ENCODE peak calls at places on chromosome 15, in ten cellular contexts. One of them, this sample, is unnamed.

GRCh38 chr15:80228959-80229610 is 22.9 kb downstream of the CTXND1 start:
- DNase-seq in H54: peak; percentile 42
- DNase-seq in mesendoderm: no peak
- DNase-seq in activated CD4-positive, alpha-beta T cell treated with anti-CD3 and anti-CD28 coated beads, Interleukin-2, amount 50 U/mL, for 24 hours: no peak
- DNase-seq in activated effector memory CD4-positive, alpha-beta T cell treated with anti-CD3 and anti-CD28 coated beads, Interleukin-2, amount 50 U/mL, for 16 hours: no peak
- DNase-seq in activated CD8-positive, alpha-beta memory T cell treated with anti-CD3 and anti-CD28 coated beads, Interleukin-2, amount 50 U/mL, for 48 hours: no peak
- DNase-seq in stimulated activated CD4-positive, alpha-beta T cell treated with anti-CD3 and anti-CD28 coated beads, Interleukin-4, amount 100 ng/mL, for 1 hour: no peak
- DNase-seq in WERI-Rb-1: no peak
- DNase-seq in cardiac fibroblast: peak; percentile 36
- DNase-seq in activated CD4-positive, alpha-beta memory T cell treated with anti-CD3 and anti-CD28 coated beads for 36 hours: no peak
- DNase-seq in this sample: no peak

GRCh38 chr15:36844453-36845094 is 255.8 kb downstream of the MEIS2 start:
- DNase-seq in cardiac fibroblast: peak; percentile 12
- DNase-seq in stimulated activated CD4-positive, alpha-beta T cell treated with anti-CD3 and anti-CD28 coated beads, Interleukin-4, amount 100 ng/mL, for 1 hour: no peak
- DNase-seq in mesendoderm: peak; percentile 10
- DNase-seq in activated CD4-positive, alpha-beta T cell treated with anti-CD3 and anti-CD28 coated beads, Interleukin-2, amount 50 U/mL, for 24 hours: no peak
- DNase-seq in activated CD4-positive, alpha-beta memory T cell treated with anti-CD3 and anti-CD28 coated beads for 36 hours: no peak
- DNase-seq in activated effector memory CD4-positive, alpha-beta T cell treated with anti-CD3 and anti-CD28 coated beads, Interleukin-2, amount 50 U/mL, for 16 hours: no peak
- DNase-seq in WERI-Rb-1: no peak
- DNase-seq in H54: no peak
- DNase-seq in activated CD8-positive, alpha-beta memory T cell treated with anti-CD3 and anti-CD28 coated beads, Interleukin-2, amount 50 U/mL, for 48 hours: no peak
- DNase-seq in this sample: no peak

GRCh38 chr15:99735868-99736267 is 2.6 kb upstream of the LYSMD4 start:
- DNase-seq in mesendoderm: no peak
- DNase-seq in activated effector memory CD4-positive, alpha-beta T cell treated with anti-CD3 and anti-CD28 coated beads, Interleukin-2, amount 50 U/mL, for 16 hours: no peak
- DNase-seq in H54: no peak
- DNase-seq in activated CD4-positive, alpha-beta memory T cell treated with anti-CD3 and anti-CD28 coated beads for 36 hours: no peak
- DNase-seq in cardiac fibroblast: no peak
- DNase-seq in activated CD4-positive, alpha-beta T cell treated with anti-CD3 and anti-CD28 coated beads, Interleukin-2, amount 50 U/mL, for 24 hours: no peak
- DNase-seq in WERI-Rb-1: no peak
- DNase-seq in activated CD8-positive, alpha-beta memory T cell treated with anti-CD3 and anti-CD28 coated beads, Interleukin-2, amount 50 U/mL, for 48 hours: no peak
- DNase-seq in stimulated activated CD4-positive, alpha-beta T cell treated with anti-CD3 and anti-CD28 coated beads, Interleukin-4, amount 100 ng/mL, for 1 hour: no peak
- DNase-seq in this sample: no peak

GRCh38 chr15:31977812-31978662 is 52.3 kb upstream of the CHRNA7 start:
- DNase-seq in WERI-Rb-1: peak; percentile 81
- DNase-seq in activated CD4-positive, alpha-beta T cell treated with anti-CD3 and anti-CD28 coated beads, Interleukin-2, amount 50 U/mL, for 24 hours: peak; percentile 31
- DNase-seq in activated CD4-positive, alpha-beta memory T cell treated with anti-CD3 and anti-CD28 coated beads for 36 hours: peak; percentile 66
- DNase-seq in activated CD8-positive, alpha-beta memory T cell treated with anti-CD3 and anti-CD28 coated beads, Interleukin-2, amount 50 U/mL, for 48 hours: peak; percentile 82
- DNase-seq in H54: peak; percentile 45
- DNase-seq in cardiac fibroblast: peak; percentile 39
- DNase-seq in stimulated activated CD4-positive, alpha-beta T cell treated with anti-CD3 and anti-CD28 coated beads, Interleukin-4, amount 100 ng/mL, for 1 hour: peak; percentile 61
- DNase-seq in mesendoderm: peak; percentile 72
- DNase-seq in activated effector memory CD4-positive, alpha-beta T cell treated with anti-CD3 and anti-CD28 coated beads, Interleukin-2, amount 50 U/mL, for 16 hours: peak; percentile 82
- DNase-seq in this sample: no peak

GRCh38 chr15:24898715-24899278 is 56.0 kb upstream of the SNRPN start:
- DNase-seq in activated effector memory CD4-positive, alpha-beta T cell treated with anti-CD3 and anti-CD28 coated beads, Interleukin-2, amount 50 U/mL, for 16 hours: no peak
- DNase-seq in mesendoderm: peak; percentile 81
- DNase-seq in activated CD8-positive, alpha-beta memory T cell treated with anti-CD3 and anti-CD28 coated beads, Interleukin-2, amount 50 U/mL, for 48 hours: no peak
- DNase-seq in activated CD4-positive, alpha-beta memory T cell treated with anti-CD3 and anti-CD28 coated beads for 36 hours: no peak
- DNase-seq in WERI-Rb-1: peak; percentile 59
- DNase-seq in cardiac fibroblast: no peak
- DNase-seq in H54: no peak
- DNase-seq in stimulated activated CD4-positive, alpha-beta T cell treated with anti-CD3 and anti-CD28 coated beads, Interleukin-4, amount 100 ng/mL, for 1 hour: no peak
- DNase-seq in activated CD4-positive, alpha-beta T cell treated with anti-CD3 and anti-CD28 coated beads, Interleukin-2, amount 50 U/mL, for 24 hours: no peak
- DNase-seq in this sample: no peak

GRCh38 chr15:22954798-22955543 is 25.2 kb downstream of the CYFIP1 start:
- DNase-seq in mesendoderm: no peak
- DNase-seq in activated CD4-positive, alpha-beta memory T cell treated with anti-CD3 and anti-CD28 coated beads for 36 hours: no peak
- DNase-seq in activated effector memory CD4-positive, alpha-beta T cell treated with anti-CD3 and anti-CD28 coated beads, Interleukin-2, amount 50 U/mL, for 16 hours: no peak
- DNase-seq in activated CD8-positive, alpha-beta memory T cell treated with anti-CD3 and anti-CD28 coated beads, Interleukin-2, amount 50 U/mL, for 48 hours: no peak
- DNase-seq in stimulated activated CD4-positive, alpha-beta T cell treated with anti-CD3 and anti-CD28 coated beads, Interleukin-4, amount 100 ng/mL, for 1 hour: no peak
- DNase-seq in H54: no peak
- DNase-seq in activated CD4-positive, alpha-beta T cell treated with anti-CD3 and anti-CD28 coated beads, Interleukin-2, amount 50 U/mL, for 24 hours: no peak
- DNase-seq in WERI-Rb-1: no peak
- DNase-seq in cardiac fibroblast: no peak
- DNase-seq in this sample: no peak

GRCh38 chr15:67941643-67942315 is 101.9 kb upstream of the RNU6-1 start:
- DNase-seq in WERI-Rb-1: no peak
- DNase-seq in H54: no peak
- DNase-seq in mesendoderm: peak; percentile 88
- DNase-seq in activated CD4-positive, alpha-beta T cell treated with anti-CD3 and anti-CD28 coated beads, Interleukin-2, amount 50 U/mL, for 24 hours: no peak
- DNase-seq in activated CD4-positive, alpha-beta memory T cell treated with anti-CD3 and anti-CD28 coated beads for 36 hours: no peak
- DNase-seq in stimulated activated CD4-positive, alpha-beta T cell treated with anti-CD3 and anti-CD28 coated beads, Interleukin-4, amount 100 ng/mL, for 1 hour: no peak
- DNase-seq in activated CD8-positive, alpha-beta memory T cell treated with anti-CD3 and anti-CD28 coated beads, Interleukin-2, amount 50 U/mL, for 48 hours: no peak
- DNase-seq in cardiac fibroblast: peak; percentile 10
- DNase-seq in activated effector memory CD4-positive, alpha-beta T cell treated with anti-CD3 and anti-CD28 coated beads, Interleukin-2, amount 50 U/mL, for 16 hours: no peak
- DNase-seq in this sample: no peak

GRCh38 chr15:58165661-58166060 is 27.5 kb downstream of the AQP9 start:
- DNase-seq in activated CD4-positive, alpha-beta memory T cell treated with anti-CD3 and anti-CD28 coated beads for 36 hours: no peak
- DNase-seq in stimulated activated CD4-positive, alpha-beta T cell treated with anti-CD3 and anti-CD28 coated beads, Interleukin-4, amount 100 ng/mL, for 1 hour: no peak
- DNase-seq in WERI-Rb-1: no peak
- DNase-seq in activated effector memory CD4-positive, alpha-beta T cell treated with anti-CD3 and anti-CD28 coated beads, Interleukin-2, amount 50 U/mL, for 16 hours: no peak
- DNase-seq in cardiac fibroblast: peak; percentile 37
- DNase-seq in H54: no peak
- DNase-seq in activated CD8-positive, alpha-beta memory T cell treated with anti-CD3 and anti-CD28 coated beads, Interleukin-2, amount 50 U/mL, for 48 hours: no peak
- DNase-seq in mesendoderm: no peak
- DNase-seq in activated CD4-positive, alpha-beta T cell treated with anti-CD3 and anti-CD28 coated beads, Interleukin-2, amount 50 U/mL, for 24 hours: no peak
- DNase-seq in this sample: no peak

GRCh38 chr15:52802110-52802509 is 12.0 kb upstream of the ONECUT1 start:
- DNase-seq in H54: no peak
- DNase-seq in mesendoderm: no peak
- DNase-seq in activated CD4-positive, alpha-beta memory T cell treated with anti-CD3 and anti-CD28 coated beads for 36 hours: no peak
- DNase-seq in WERI-Rb-1: no peak
- DNase-seq in stimulated activated CD4-positive, alpha-beta T cell treated with anti-CD3 and anti-CD28 coated beads, Interleukin-4, amount 100 ng/mL, for 1 hour: no peak
- DNase-seq in activated effector memory CD4-positive, alpha-beta T cell treated with anti-CD3 and anti-CD28 coated beads, Interleukin-2, amount 50 U/mL, for 16 hours: no peak
- DNase-seq in activated CD8-positive, alpha-beta memory T cell treated with anti-CD3 and anti-CD28 coated beads, Interleukin-2, amount 50 U/mL, for 48 hours: no peak
- DNase-seq in cardiac fibroblast: no peak
- DNase-seq in activated CD4-positive, alpha-beta T cell treated with anti-CD3 and anti-CD28 coated beads, Interleukin-2, amount 50 U/mL, for 24 hours: no peak
- DNase-seq in this sample: no peak

GRCh38 chr15:74892313-74892712 is 2.5 kb downstream of the MPI start:
- DNase-seq in mesendoderm: no peak
- DNase-seq in activated CD4-positive, alpha-beta memory T cell treated with anti-CD3 and anti-CD28 coated beads for 36 hours: peak; percentile 33
- DNase-seq in activated CD4-positive, alpha-beta T cell treated with anti-CD3 and anti-CD28 coated beads, Interleukin-2, amount 50 U/mL, for 24 hours: no peak
- DNase-seq in activated effector memory CD4-positive, alpha-beta T cell treated with anti-CD3 and anti-CD28 coated beads, Interleukin-2, amount 50 U/mL, for 16 hours: no peak
- DNase-seq in WERI-Rb-1: no peak
- DNase-seq in activated CD8-positive, alpha-beta memory T cell treated with anti-CD3 and anti-CD28 coated beads, Interleukin-2, amount 50 U/mL, for 48 hours: no peak
- DNase-seq in stimulated activated CD4-positive, alpha-beta T cell treated with anti-CD3 and anti-CD28 coated beads, Interleukin-4, amount 100 ng/mL, for 1 hour: no peak
- DNase-seq in cardiac fibroblast: no peak
- DNase-seq in H54: no peak
- DNase-seq in this sample: no peak

GRCh38 chr15:66741646-66742045 is 39.6 kb downstream of the SMAD6 start:
- DNase-seq in activated CD4-positive, alpha-beta memory T cell treated with anti-CD3 and anti-CD28 coated beads for 36 hours: no peak
- DNase-seq in mesendoderm: no peak
- DNase-seq in activated CD4-positive, alpha-beta T cell treated with anti-CD3 and anti-CD28 coated beads, Interleukin-2, amount 50 U/mL, for 24 hours: no peak
- DNase-seq in activated effector memory CD4-positive, alpha-beta T cell treated with anti-CD3 and anti-CD28 coated beads, Interleukin-2, amount 50 U/mL, for 16 hours: no peak
- DNase-seq in activated CD8-positive, alpha-beta memory T cell treated with anti-CD3 and anti-CD28 coated beads, Interleukin-2, amount 50 U/mL, for 48 hours: no peak
- DNase-seq in H54: no peak
- DNase-seq in cardiac fibroblast: no peak
- DNase-seq in WERI-Rb-1: no peak
- DNase-seq in stimulated activated CD4-positive, alpha-beta T cell treated with anti-CD3 and anti-CD28 coated beads, Interleukin-4, amount 100 ng/mL, for 1 hour: no peak
- DNase-seq in this sample: no peak

GRCh38 chr15:63719281-63719680 is 114.5 kb downstream of the HERC1 start:
- DNase-seq in activated CD8-positive, alpha-beta memory T cell treated with anti-CD3 and anti-CD28 coated beads, Interleukin-2, amount 50 U/mL, for 48 hours: no peak
- DNase-seq in stimulated activated CD4-positive, alpha-beta T cell treated with anti-CD3 and anti-CD28 coated beads, Interleukin-4, amount 100 ng/mL, for 1 hour: no peak
- DNase-seq in H54: no peak
- DNase-seq in activated CD4-positive, alpha-beta T cell treated with anti-CD3 and anti-CD28 coated beads, Interleukin-2, amount 50 U/mL, for 24 hours: no peak
- DNase-seq in WERI-Rb-1: no peak
- DNase-seq in activated effector memory CD4-positive, alpha-beta T cell treated with anti-CD3 and anti-CD28 coated beads, Interleukin-2, amount 50 U/mL, for 16 hours: no peak
- DNase-seq in activated CD4-positive, alpha-beta memory T cell treated with anti-CD3 and anti-CD28 coated beads for 36 hours: no peak
- DNase-seq in cardiac fibroblast: no peak
- DNase-seq in mesendoderm: no peak
- DNase-seq in this sample: no peak

GRCh38 chr15:72979308-72979707 is 73.0 kb upstream of the NEO1 start:
- DNase-seq in H54: no peak
- DNase-seq in mesendoderm: no peak
- DNase-seq in activated CD4-positive, alpha-beta memory T cell treated with anti-CD3 and anti-CD28 coated beads for 36 hours: no peak
- DNase-seq in WERI-Rb-1: no peak
- DNase-seq in activated CD4-positive, alpha-beta T cell treated with anti-CD3 and anti-CD28 coated beads, Interleukin-2, amount 50 U/mL, for 24 hours: no peak
- DNase-seq in cardiac fibroblast: no peak
- DNase-seq in activated effector memory CD4-positive, alpha-beta T cell treated with anti-CD3 and anti-CD28 coated beads, Interleukin-2, amount 50 U/mL, for 16 hours: no peak
- DNase-seq in stimulated activated CD4-positive, alpha-beta T cell treated with anti-CD3 and anti-CD28 coated beads, Interleukin-4, amount 100 ng/mL, for 1 hour: no peak
- DNase-seq in activated CD8-positive, alpha-beta memory T cell treated with anti-CD3 and anti-CD28 coated beads, Interleukin-2, amount 50 U/mL, for 48 hours: no peak
- DNase-seq in this sample: no peak

GRCh38 chr15:101773496-101774100 is 29.7 kb upstream of the OR4F6 start:
- DNase-seq in activated CD8-positive, alpha-beta memory T cell treated with anti-CD3 and anti-CD28 coated beads, Interleukin-2, amount 50 U/mL, for 48 hours: no peak
- DNase-seq in WERI-Rb-1: peak; percentile 68
- DNase-seq in activated CD4-positive, alpha-beta memory T cell treated with anti-CD3 and anti-CD28 coated beads for 36 hours: peak; percentile 29
- DNase-seq in mesendoderm: peak; percentile 39
- DNase-seq in stimulated activated CD4-positive, alpha-beta T cell treated with anti-CD3 and anti-CD28 coated beads, Interleukin-4, amount 100 ng/mL, for 1 hour: peak; percentile 8
- DNase-seq in activated effector memory CD4-positive, alpha-beta T cell treated with anti-CD3 and anti-CD28 coated beads, Interleukin-2, amount 50 U/mL, for 16 hours: peak; percentile 61
- DNase-seq in H54: no peak
- DNase-seq in cardiac fibroblast: no peak
- DNase-seq in activated CD4-positive, alpha-beta T cell treated with anti-CD3 and anti-CD28 coated beads, Interleukin-2, amount 50 U/mL, for 24 hours: no peak
- DNase-seq in this sample: no peak

GRCh38 chr15:47116698-47117097 is 600.6 kb upstream of the SEMA6D start:
- DNase-seq in activated CD4-positive, alpha-beta memory T cell treated with anti-CD3 and anti-CD28 coated beads for 36 hours: no peak
- DNase-seq in H54: no peak
- DNase-seq in mesendoderm: no peak
- DNase-seq in activated CD8-positive, alpha-beta memory T cell treated with anti-CD3 and anti-CD28 coated beads, Interleukin-2, amount 50 U/mL, for 48 hours: no peak
- DNase-seq in WERI-Rb-1: no peak
- DNase-seq in activated CD4-positive, alpha-beta T cell treated with anti-CD3 and anti-CD28 coated beads, Interleukin-2, amount 50 U/mL, for 24 hours: no peak
- DNase-seq in cardiac fibroblast: no peak
- DNase-seq in activated effector memory CD4-positive, alpha-beta T cell treated with anti-CD3 and anti-CD28 coated beads, Interleukin-2, amount 50 U/mL, for 16 hours: no peak
- DNase-seq in stimulated activated CD4-positive, alpha-beta T cell treated with anti-CD3 and anti-CD28 coated beads, Interleukin-4, amount 100 ng/mL, for 1 hour: no peak
- DNase-seq in this sample: no peak

GRCh38 chr15:70504305-70504951 is 258.9 kb downstream of the UACA start:
- DNase-seq in activated CD4-positive, alpha-beta memory T cell treated with anti-CD3 and anti-CD28 coated beads for 36 hours: peak; percentile 81
- DNase-seq in activated CD8-positive, alpha-beta memory T cell treated with anti-CD3 and anti-CD28 coated beads, Interleukin-2, amount 50 U/mL, for 48 hours: no peak
- DNase-seq in H54: no peak
- DNase-seq in activated CD4-positive, alpha-beta T cell treated with anti-CD3 and anti-CD28 coated beads, Interleukin-2, amount 50 U/mL, for 24 hours: no peak
- DNase-seq in stimulated activated CD4-positive, alpha-beta T cell treated with anti-CD3 and anti-CD28 coated beads, Interleukin-4, amount 100 ng/mL, for 1 hour: no peak
- DNase-seq in mesendoderm: peak; percentile 39
- DNase-seq in activated effector memory CD4-positive, alpha-beta T cell treated with anti-CD3 and anti-CD28 coated beads, Interleukin-2, amount 50 U/mL, for 16 hours: no peak
- DNase-seq in WERI-Rb-1: peak; percentile 85
- DNase-seq in cardiac fibroblast: peak; percentile 94
- DNase-seq in this sample: no peak

GRCh38 chr15:29822100-29822684 is at the start of gene TJP1:
- DNase-seq in WERI-Rb-1: peak; percentile 78
- DNase-seq in H54: peak; percentile 42
- DNase-seq in cardiac fibroblast: peak; percentile 68
- DNase-seq in activated effector memory CD4-positive, alpha-beta T cell treated with anti-CD3 and anti-CD28 coated beads, Interleukin-2, amount 50 U/mL, for 16 hours: no peak
- DNase-seq in activated CD4-positive, alpha-beta T cell treated with anti-CD3 and anti-CD28 coated beads, Interleukin-2, amount 50 U/mL, for 24 hours: no peak
- DNase-seq in mesendoderm: peak; percentile 87
- DNase-seq in activated CD4-positive, alpha-beta memory T cell treated with anti-CD3 and anti-CD28 coated beads for 36 hours: no peak
- DNase-seq in activated CD8-positive, alpha-beta memory T cell treated with anti-CD3 and anti-CD28 coated beads, Interleukin-2, amount 50 U/mL, for 48 hours: no peak
- DNase-seq in stimulated activated CD4-positive, alpha-beta T cell treated with anti-CD3 and anti-CD28 coated beads, Interleukin-4, amount 100 ng/mL, for 1 hour: no peak
- DNase-seq in this sample: no peak

GRCh38 chr15:77060560-77060959 is 10.3 kb downstream of the TSPAN3 start:
- DNase-seq in stimulated activated CD4-positive, alpha-beta T cell treated with anti-CD3 and anti-CD28 coated beads, Interleukin-4, amount 100 ng/mL, for 1 hour: no peak
- DNase-seq in cardiac fibroblast: peak; percentile 63
- DNase-seq in WERI-Rb-1: no peak
- DNase-seq in activated CD4-positive, alpha-beta T cell treated with anti-CD3 and anti-CD28 coated beads, Interleukin-2, amount 50 U/mL, for 24 hours: no peak
- DNase-seq in mesendoderm: no peak
- DNase-seq in H54: no peak
- DNase-seq in activated CD8-positive, alpha-beta memory T cell treated with anti-CD3 and anti-CD28 coated beads, Interleukin-2, amount 50 U/mL, for 48 hours: no peak
- DNase-seq in activated effector memory CD4-positive, alpha-beta T cell treated with anti-CD3 and anti-CD28 coated beads, Interleukin-2, amount 50 U/mL, for 16 hours: no peak
- DNase-seq in activated CD4-positive, alpha-beta memory T cell treated with anti-CD3 and anti-CD28 coated beads for 36 hours: no peak
- DNase-seq in this sample: no peak

GRCh38 chr15:62115847-62116246 is 49.1 kb downstream of the C2CD4A start:
- DNase-seq in activated CD4-positive, alpha-beta T cell treated with anti-CD3 and anti-CD28 coated beads, Interleukin-2, amount 50 U/mL, for 24 hours: no peak
- DNase-seq in H54: no peak
- DNase-seq in cardiac fibroblast: no peak
- DNase-seq in activated CD4-positive, alpha-beta memory T cell treated with anti-CD3 and anti-CD28 coated beads for 36 hours: no peak
- DNase-seq in activated effector memory CD4-positive, alpha-beta T cell treated with anti-CD3 and anti-CD28 coated beads, Interleukin-2, amount 50 U/mL, for 16 hours: no peak
- DNase-seq in WERI-Rb-1: no peak
- DNase-seq in activated CD8-positive, alpha-beta memory T cell treated with anti-CD3 and anti-CD28 coated beads, Interleukin-2, amount 50 U/mL, for 48 hours: no peak
- DNase-seq in mesendoderm: no peak
- DNase-seq in stimulated activated CD4-positive, alpha-beta T cell treated with anti-CD3 and anti-CD28 coated beads, Interleukin-4, amount 100 ng/mL, for 1 hour: no peak
- DNase-seq in this sample: no peak

GRCh38 chr15:66961407-66961884 is 104.0 kb upstream of the SMAD3 start:
- DNase-seq in cardiac fibroblast: no peak
- DNase-seq in mesendoderm: peak; percentile 29
- DNase-seq in activated CD8-positive, alpha-beta memory T cell treated with anti-CD3 and anti-CD28 coated beads, Interleukin-2, amount 50 U/mL, for 48 hours: no peak
- DNase-seq in WERI-Rb-1: no peak
- DNase-seq in activated CD4-positive, alpha-beta memory T cell treated with anti-CD3 and anti-CD28 coated beads for 36 hours: no peak
- DNase-seq in activated CD4-positive, alpha-beta T cell treated with anti-CD3 and anti-CD28 coated beads, Interleukin-2, amount 50 U/mL, for 24 hours: no peak
- DNase-seq in H54: no peak
- DNase-seq in activated effector memory CD4-positive, alpha-beta T cell treated with anti-CD3 and anti-CD28 coated beads, Interleukin-2, amount 50 U/mL, for 16 hours: no peak
- DNase-seq in stimulated activated CD4-positive, alpha-beta T cell treated with anti-CD3 and anti-CD28 coated beads, Interleukin-4, amount 100 ng/mL, for 1 hour: no peak
- DNase-seq in this sample: no peak

GRCh38 chr15:48710952-48711495 is 65.5 kb upstream of the FBN1 start:
- DNase-seq in activated CD8-positive, alpha-beta memory T cell treated with anti-CD3 and anti-CD28 coated beads, Interleukin-2, amount 50 U/mL, for 48 hours: no peak
- DNase-seq in WERI-Rb-1: no peak
- DNase-seq in stimulated activated CD4-positive, alpha-beta T cell treated with anti-CD3 and anti-CD28 coated beads, Interleukin-4, amount 100 ng/mL, for 1 hour: no peak
- DNase-seq in H54: no peak
- DNase-seq in activated effector memory CD4-positive, alpha-beta T cell treated with anti-CD3 and anti-CD28 coated beads, Interleukin-2, amount 50 U/mL, for 16 hours: no peak
- DNase-seq in activated CD4-positive, alpha-beta memory T cell treated with anti-CD3 and anti-CD28 coated beads for 36 hours: no peak
- DNase-seq in mesendoderm: peak; percentile 95
- DNase-seq in cardiac fibroblast: peak; percentile 37
- DNase-seq in activated CD4-positive, alpha-beta T cell treated with anti-CD3 and anti-CD28 coated beads, Interleukin-2, amount 50 U/mL, for 24 hours: no peak
- DNase-seq in this sample: no peak

GRCh38 chr15:69467636-69468035 is 15.0 kb downstream of the RPLP1 start:
- DNase-seq in activated CD4-positive, alpha-beta memory T cell treated with anti-CD3 and anti-CD28 coated beads for 36 hours: no peak
- DNase-seq in WERI-Rb-1: no peak
- DNase-seq in cardiac fibroblast: no peak
- DNase-seq in H54: no peak
- DNase-seq in activated CD4-positive, alpha-beta T cell treated with anti-CD3 and anti-CD28 coated beads, Interleukin-2, amount 50 U/mL, for 24 hours: no peak
- DNase-seq in stimulated activated CD4-positive, alpha-beta T cell treated with anti-CD3 and anti-CD28 coated beads, Interleukin-4, amount 100 ng/mL, for 1 hour: no peak
- DNase-seq in mesendoderm: no peak
- DNase-seq in activated CD8-positive, alpha-beta memory T cell treated with anti-CD3 and anti-CD28 coated beads, Interleukin-2, amount 50 U/mL, for 48 hours: peak; percentile 52
- DNase-seq in activated effector memory CD4-positive, alpha-beta T cell treated with anti-CD3 and anti-CD28 coated beads, Interleukin-2, amount 50 U/mL, for 16 hours: no peak
- DNase-seq in this sample: no peak

GRCh38 chr15:29097971-29098370 is 171.7 kb downstream of the NSMCE3 start:
- DNase-seq in stimulated activated CD4-positive, alpha-beta T cell treated with anti-CD3 and anti-CD28 coated beads, Interleukin-4, amount 100 ng/mL, for 1 hour: no peak
- DNase-seq in activated CD4-positive, alpha-beta memory T cell treated with anti-CD3 and anti-CD28 coated beads for 36 hours: no peak
- DNase-seq in activated CD4-positive, alpha-beta T cell treated with anti-CD3 and anti-CD28 coated beads, Interleukin-2, amount 50 U/mL, for 24 hours: no peak
- DNase-seq in H54: no peak
- DNase-seq in WERI-Rb-1: no peak
- DNase-seq in activated effector memory CD4-positive, alpha-beta T cell treated with anti-CD3 and anti-CD28 coated beads, Interleukin-2, amount 50 U/mL, for 16 hours: no peak
- DNase-seq in activated CD8-positive, alpha-beta memory T cell treated with anti-CD3 and anti-CD28 coated beads, Interleukin-2, amount 50 U/mL, for 48 hours: no peak
- DNase-seq in cardiac fibroblast: no peak
- DNase-seq in mesendoderm: no peak
- DNase-seq in this sample: peak; percentile 15

GRCh38 chr15:31869640-31870335 is 160.5 kb upstream of the CHRNA7 start:
- DNase-seq in cardiac fibroblast: peak; percentile 9
- DNase-seq in stimulated activated CD4-positive, alpha-beta T cell treated with anti-CD3 and anti-CD28 coated beads, Interleukin-4, amount 100 ng/mL, for 1 hour: no peak
- DNase-seq in mesendoderm: peak; percentile 13
- DNase-seq in activated CD8-positive, alpha-beta memory T cell treated with anti-CD3 and anti-CD28 coated beads, Interleukin-2, amount 50 U/mL, for 48 hours: no peak
- DNase-seq in activated CD4-positive, alpha-beta memory T cell treated with anti-CD3 and anti-CD28 coated beads for 36 hours: no peak
- DNase-seq in H54: no peak
- DNase-seq in activated CD4-positive, alpha-beta T cell treated with anti-CD3 and anti-CD28 coated beads, Interleukin-2, amount 50 U/mL, for 24 hours: no peak
- DNase-seq in WERI-Rb-1: no peak
- DNase-seq in activated effector memory CD4-positive, alpha-beta T cell treated with anti-CD3 and anti-CD28 coated beads, Interleukin-2, amount 50 U/mL, for 16 hours: no peak
- DNase-seq in this sample: no peak

GRCh38 chr15:99014803-99015676 is 7.4 kb upstream of the PGPEP1L start:
- DNase-seq in mesendoderm: peak; percentile 87
- DNase-seq in activated CD8-positive, alpha-beta memory T cell treated with anti-CD3 and anti-CD28 coated beads, Interleukin-2, amount 50 U/mL, for 48 hours: peak; percentile 76
- DNase-seq in activated effector memory CD4-positive, alpha-beta T cell treated with anti-CD3 and anti-CD28 coated beads, Interleukin-2, amount 50 U/mL, for 16 hours: peak; percentile 65
- DNase-seq in activated CD4-positive, alpha-beta memory T cell treated with anti-CD3 and anti-CD28 coated beads for 36 hours: peak; percentile 74
- DNase-seq in cardiac fibroblast: peak; percentile 42
- DNase-seq in activated CD4-positive, alpha-beta T cell treated with anti-CD3 and anti-CD28 coated beads, Interleukin-2, amount 50 U/mL, for 24 hours: peak; percentile 3
- DNase-seq in H54: peak; percentile 43
- DNase-seq in stimulated activated CD4-positive, alpha-beta T cell treated with anti-CD3 and anti-CD28 coated beads, Interleukin-4, amount 100 ng/mL, for 1 hour: peak; percentile 50
- DNase-seq in WERI-Rb-1: peak; percentile 58
- DNase-seq in this sample: no peak

GRCh38 chr15:48718646-48719045 is 73.1 kb upstream of the FBN1 start:
- DNase-seq in cardiac fibroblast: peak; percentile 68
- DNase-seq in activated CD8-positive, alpha-beta memory T cell treated with anti-CD3 and anti-CD28 coated beads, Interleukin-2, amount 50 U/mL, for 48 hours: no peak
- DNase-seq in activated CD4-positive, alpha-beta memory T cell treated with anti-CD3 and anti-CD28 coated beads for 36 hours: no peak
- DNase-seq in mesendoderm: no peak
- DNase-seq in activated effector memory CD4-positive, alpha-beta T cell treated with anti-CD3 and anti-CD28 coated beads, Interleukin-2, amount 50 U/mL, for 16 hours: no peak
- DNase-seq in stimulated activated CD4-positive, alpha-beta T cell treated with anti-CD3 and anti-CD28 coated beads, Interleukin-4, amount 100 ng/mL, for 1 hour: no peak
- DNase-seq in activated CD4-positive, alpha-beta T cell treated with anti-CD3 and anti-CD28 coated beads, Interleukin-2, amount 50 U/mL, for 24 hours: no peak
- DNase-seq in WERI-Rb-1: no peak
- DNase-seq in H54: no peak
- DNase-seq in this sample: no peak

GRCh38 chr15:81098884-81099601 is 35.0 kb upstream of the CFAP161 start:
- DNase-seq in activated CD4-positive, alpha-beta T cell treated with anti-CD3 and anti-CD28 coated beads, Interleukin-2, amount 50 U/mL, for 24 hours: no peak
- DNase-seq in cardiac fibroblast: peak; percentile 41
- DNase-seq in activated CD8-positive, alpha-beta memory T cell treated with anti-CD3 and anti-CD28 coated beads, Interleukin-2, amount 50 U/mL, for 48 hours: no peak
- DNase-seq in mesendoderm: no peak
- DNase-seq in H54: no peak
- DNase-seq in WERI-Rb-1: no peak
- DNase-seq in activated effector memory CD4-positive, alpha-beta T cell treated with anti-CD3 and anti-CD28 coated beads, Interleukin-2, amount 50 U/mL, for 16 hours: no peak
- DNase-seq in stimulated activated CD4-positive, alpha-beta T cell treated with anti-CD3 and anti-CD28 coated beads, Interleukin-4, amount 100 ng/mL, for 1 hour: no peak
- DNase-seq in activated CD4-positive, alpha-beta memory T cell treated with anti-CD3 and anti-CD28 coated beads for 36 hours: no peak
- DNase-seq in this sample: no peak

GRCh38 chr15:31272558-31273257 is 53.9 kb upstream of the KLF13 start:
- DNase-seq in cardiac fibroblast: no peak
- DNase-seq in activated effector memory CD4-positive, alpha-beta T cell treated with anti-CD3 and anti-CD28 coated beads, Interleukin-2, amount 50 U/mL, for 16 hours: peak; percentile 44
- DNase-seq in activated CD8-positive, alpha-beta memory T cell treated with anti-CD3 and anti-CD28 coated beads, Interleukin-2, amount 50 U/mL, for 48 hours: peak; percentile 35
- DNase-seq in activated CD4-positive, alpha-beta T cell treated with anti-CD3 and anti-CD28 coated beads, Interleukin-2, amount 50 U/mL, for 24 hours: no peak
- DNase-seq in WERI-Rb-1: peak; percentile 44
- DNase-seq in H54: no peak
- DNase-seq in mesendoderm: no peak
- DNase-seq in activated CD4-positive, alpha-beta memory T cell treated with anti-CD3 and anti-CD28 coated beads for 36 hours: peak; percentile 6
- DNase-seq in stimulated activated CD4-positive, alpha-beta T cell treated with anti-CD3 and anti-CD28 coated beads, Interleukin-4, amount 100 ng/mL, for 1 hour: no peak
- DNase-seq in this sample: peak; percentile 93

This sample was measured in cerebellar nuclear complex.